ENCODE peak calls at places on chromosomes 16 and 17, in five cellular contexts. One of them, this sample, is unnamed.

GRCh38 chr16:1313721-1314120 is 4.3 kb downstream of the UBE2I start:
- DNase-seq in adrenal gland: no peak
- DNase-seq in stomach: no peak
- DNase-seq in body of pancreas: no peak
- DNase-seq in retinal pigment epithelial cell: no peak
- DNase-seq in this sample: no peak

GRCh38 chr17:59617141-59617757 is 2.4 kb upstream of the CLTC start:
- DNase-seq in stomach: no peak
- DNase-seq in body of pancreas: no peak
- DNase-seq in adrenal gland: no peak
- DNase-seq in retinal pigment epithelial cell: no peak
- DNase-seq in this sample: peak; percentile 71

GRCh38 chr17:28166478-28166877 is 124.0 kb downstream of the NLK start:
- DNase-seq in body of pancreas: no peak
- DNase-seq in adrenal gland: no peak
- DNase-seq in stomach: no peak
- DNase-seq in retinal pigment epithelial cell: no peak
- DNase-seq in this sample: no peak

GRCh38 chr16:27800817-27801216 is 250.9 kb downstream of the KATNIP start:
- DNase-seq in stomach: no peak
- DNase-seq in body of pancreas: no peak
- DNase-seq in adrenal gland: no peak
- DNase-seq in retinal pigment epithelial cell: no peak
- DNase-seq in this sample: no peak

GRCh38 chr17:55398689-55399088 is 22.9 kb downstream of the MMD start:
- DNase-seq in stomach: no peak
- DNase-seq in retinal pigment epithelial cell: no peak
- DNase-seq in adrenal gland: no peak
- DNase-seq in body of pancreas: no peak
- DNase-seq in this sample: no peak

GRCh38 chr16:50548659-50549560 is 714 bp downstream of the NKD1 start:
- DNase-seq in body of pancreas: peak; percentile 40
- DNase-seq in stomach: peak; percentile 38
- DNase-seq in adrenal gland: peak; percentile 32
- DNase-seq in retinal pigment epithelial cell: no peak
- DNase-seq in this sample: no peak

GRCh38 chr17:59711936-59712335 is 4.5 kb downstream of the VMP1 start:
- DNase-seq in adrenal gland: no peak
- DNase-seq in stomach: no peak
- DNase-seq in retinal pigment epithelial cell: no peak
- DNase-seq in body of pancreas: no peak
- DNase-seq in this sample: no peak

GRCh38 chr17:4378626-4379025 is 12.2 kb upstream of the UBE2G1 start:
- DNase-seq in retinal pigment epithelial cell: no peak
- DNase-seq in adrenal gland: no peak
- DNase-seq in body of pancreas: no peak
- DNase-seq in stomach: no peak
- DNase-seq in this sample: no peak

GRCh38 chr17:42692489-42692888 is 10.2 kb downstream of the CNTNAP1 start:
- DNase-seq in adrenal gland: no peak
- DNase-seq in body of pancreas: no peak
- DNase-seq in stomach: no peak
- DNase-seq in retinal pigment epithelial cell: no peak
- DNase-seq in this sample: no peak

GRCh38 chr17:19364699-19365498 is 2.4 kb upstream of the B9D1 start:
- DNase-seq in body of pancreas: no peak
- DNase-seq in stomach: no peak
- DNase-seq in adrenal gland: peak; percentile 38
- DNase-seq in retinal pigment epithelial cell: no peak
- DNase-seq in this sample: no peak

GRCh38 chr17:37220609-37220953 is 155.2 kb upstream of the C17orf78 start:
- DNase-seq in retinal pigment epithelial cell: no peak
- DNase-seq in adrenal gland: no peak
- DNase-seq in body of pancreas: no peak
- DNase-seq in stomach: no peak
- DNase-seq in this sample: no peak

GRCh38 chr17:13576661-13577526 is 24.8 kb downstream of the HS3ST3A1 start:
- DNase-seq in body of pancreas: no peak
- DNase-seq in stomach: no peak
- DNase-seq in adrenal gland: no peak
- DNase-seq in retinal pigment epithelial cell: no peak
- DNase-seq in this sample: no peak

GRCh38 chr16:67933805-67934204 is 2.1 kb upstream of the CTRL start:
- DNase-seq in retinal pigment epithelial cell: no peak
- DNase-seq in stomach: no peak
- DNase-seq in body of pancreas: peak; percentile 15
- DNase-seq in adrenal gland: no peak
- DNase-seq in this sample: no peak

GRCh38 chr17:82301916-82302497 is 15.4 kb downstream of the CD7 start:
- DNase-seq in retinal pigment epithelial cell: no peak
- DNase-seq in stomach: no peak
- DNase-seq in body of pancreas: no peak
- DNase-seq in adrenal gland: no peak
- DNase-seq in this sample: no peak

GRCh38 chr17:75814900-75815373 is 29.3 kb downstream of the UNC13D start:
- DNase-seq in retinal pigment epithelial cell: no peak
- DNase-seq in adrenal gland: peak; percentile 79
- DNase-seq in stomach: no peak
- DNase-seq in body of pancreas: no peak
- DNase-seq in this sample: no peak

GRCh38 chr17:31581022-31581483 is 189.6 kb downstream of the RAB11FIP4 start:
- DNase-seq in adrenal gland: peak; percentile 43
- DNase-seq in body of pancreas: peak; percentile 80
- DNase-seq in retinal pigment epithelial cell: peak; percentile 71
- DNase-seq in stomach: peak; percentile 90
- DNase-seq in this sample: peak; percentile 85

GRCh38 chr17:5027299-5027698 is 7.9 kb downstream of the SLC52A1 start:
- DNase-seq in adrenal gland: no peak
- DNase-seq in stomach: no peak
- DNase-seq in retinal pigment epithelial cell: no peak
- DNase-seq in body of pancreas: no peak
- DNase-seq in this sample: no peak

GRCh38 chr16:35506018-35506897 is 2046.8 kb downstream of the TP53TG3F start:
- DNase-seq in adrenal gland: no peak
- DNase-seq in stomach: no peak
- DNase-seq in retinal pigment epithelial cell: no peak
- DNase-seq in body of pancreas: no peak
- DNase-seq in this sample: no peak

GRCh38 chr17:1423456-1424135 is 23.6 kb upstream of the YWHAE start:
- DNase-seq in retinal pigment epithelial cell: no peak
- DNase-seq in adrenal gland: no peak
- DNase-seq in stomach: no peak
- DNase-seq in body of pancreas: no peak
- DNase-seq in this sample: no peak

GRCh38 chr17:73787036-73787720 is 142.9 kb upstream of the SDK2 start:
- DNase-seq in stomach: peak; percentile 17
- DNase-seq in body of pancreas: peak; percentile 5
- DNase-seq in adrenal gland: no peak
- DNase-seq in retinal pigment epithelial cell: no peak
- DNase-seq in this sample: no peak

GRCh38 chr16:84851192-84852127 is 31.7 kb downstream of the CRISPLD2 start:
- DNase-seq in retinal pigment epithelial cell: no peak
- DNase-seq in stomach: peak; percentile 37
- DNase-seq in body of pancreas: peak; percentile 39
- DNase-seq in adrenal gland: no peak
- DNase-seq in this sample: no peak

GRCh38 chr16:27268376-27269299 is at the start of gene NSMCE1:
- DNase-seq in body of pancreas: peak; percentile 97
- DNase-seq in adrenal gland: peak; percentile 98
- DNase-seq in stomach: peak; percentile 99
- DNase-seq in retinal pigment epithelial cell: peak; percentile 78
- DNase-seq in this sample: peak; percentile 86

GRCh38 chr17:5035356-5035755 is at the start of gene SLC52A1:
- DNase-seq in retinal pigment epithelial cell: no peak
- DNase-seq in stomach: no peak
- DNase-seq in body of pancreas: no peak
- DNase-seq in adrenal gland: no peak
- DNase-seq in this sample: no peak

GRCh38 chr17:75819116-75819515 is 25.1 kb downstream of the UNC13D start:
- DNase-seq in adrenal gland: no peak
- DNase-seq in stomach: no peak
- DNase-seq in retinal pigment epithelial cell: no peak
- DNase-seq in body of pancreas: no peak
- DNase-seq in this sample: no peak

GRCh38 chr16:29808219-29808900 is 2.0 kb downstream of the MAZ start:
- DNase-seq in retinal pigment epithelial cell: no peak
- DNase-seq in adrenal gland: peak; percentile 61
- DNase-seq in stomach: no peak
- DNase-seq in body of pancreas: no peak
- DNase-seq in this sample: no peak

GRCh38 chr17:29386760-29387159 is 3.4 kb upstream of the TAOK1 start:
- DNase-seq in stomach: no peak
- DNase-seq in adrenal gland: no peak
- DNase-seq in body of pancreas: no peak
- DNase-seq in retinal pigment epithelial cell: no peak
- DNase-seq in this sample: no peak

GRCh38 chr17:35726609-35727460 is 4.6 kb upstream of the RASL10B start:
- DNase-seq in retinal pigment epithelial cell: peak; percentile 43
- DNase-seq in body of pancreas: peak; percentile 76
- DNase-seq in adrenal gland: peak; percentile 21
- DNase-seq in stomach: no peak
- DNase-seq in this sample: no peak

GRCh38 chr16:17237350-17237944 is 233.3 kb downstream of the XYLT1 start:
- DNase-seq in retinal pigment epithelial cell: no peak
- DNase-seq in body of pancreas: no peak
- DNase-seq in adrenal gland: no peak
- DNase-seq in stomach: no peak
- DNase-seq in this sample: no peak

GRCh38 chr16:23516366-23517137 is 6.3 kb upstream of the GGA2 start:
- DNase-seq in adrenal gland: no peak
- DNase-seq in retinal pigment epithelial cell: no peak
- DNase-seq in stomach: no peak
- DNase-seq in body of pancreas: no peak
- DNase-seq in this sample: no peak

GRCh38 chr16:67104845-67105244 is 4.9 kb upstream of the PHAF1 start:
- DNase-seq in body of pancreas: peak; percentile 26
- DNase-seq in stomach: no peak
- DNase-seq in retinal pigment epithelial cell: no peak
- DNase-seq in adrenal gland: no peak
- DNase-seq in this sample: peak; percentile 96

GRCh38 chr17:8941980-8942617 is 23.4 kb downstream of the PIK3R5 start:
- DNase-seq in stomach: no peak
- DNase-seq in adrenal gland: no peak
- DNase-seq in body of pancreas: no peak
- DNase-seq in retinal pigment epithelial cell: no peak
- DNase-seq in this sample: no peak

GRCh38 chr16:53094013-53094630 is 39.3 kb downstream of the CHD9 start:
- DNase-seq in retinal pigment epithelial cell: no peak
- DNase-seq in body of pancreas: peak; percentile 47
- DNase-seq in stomach: peak; percentile 82
- DNase-seq in adrenal gland: peak; percentile 42
- DNase-seq in this sample: peak; percentile 87

GRCh38 chr17:57597531-57598453 is 147.3 kb downstream of the CCDC182 start:
- DNase-seq in body of pancreas: peak; percentile 74
- DNase-seq in retinal pigment epithelial cell: no peak
- DNase-seq in adrenal gland: peak; percentile 73
- DNase-seq in stomach: peak; percentile 76
- DNase-seq in this sample: peak; percentile 47

GRCh38 chr16:65178151-65178550 is 56.3 kb upstream of the CDH11 start:
- DNase-seq in adrenal gland: no peak
- DNase-seq in retinal pigment epithelial cell: no peak
- DNase-seq in stomach: no peak
- DNase-seq in body of pancreas: no peak
- DNase-seq in this sample: no peak

GRCh38 chr17:29390856-29391631 is 881 bp downstream of the TAOK1 start:
- DNase-seq in stomach: no peak
- DNase-seq in body of pancreas: peak; percentile 12
- DNase-seq in retinal pigment epithelial cell: no peak
- DNase-seq in adrenal gland: peak; percentile 38
- DNase-seq in this sample: no peak

GRCh38 chr16:11133344-11133921 is 122.6 kb downstream of the SOCS1 start:
- DNase-seq in adrenal gland: peak; percentile 86
- DNase-seq in retinal pigment epithelial cell: peak; percentile 69
- DNase-seq in body of pancreas: peak; percentile 85
- DNase-seq in stomach: peak; percentile 94
- DNase-seq in this sample: peak; percentile 61

GRCh38 chr17:32946375-32947135 is 18.6 kb downstream of the TMEM98 start:
- DNase-seq in body of pancreas: peak; percentile 54
- DNase-seq in stomach: no peak
- DNase-seq in retinal pigment epithelial cell: no peak
- DNase-seq in adrenal gland: no peak
- DNase-seq in this sample: no peak

GRCh38 chr16:31138621-31139578 is 3.4 kb upstream of the PRSS8 start:
- DNase-seq in retinal pigment epithelial cell: peak; percentile 74
- DNase-seq in adrenal gland: peak; percentile 76
- DNase-seq in body of pancreas: peak; percentile 97
- DNase-seq in stomach: peak; percentile 91
- DNase-seq in this sample: no peak
- H3K4me3 ChIP-seq in retinal pigment epithelial cell: no peak overlapping the region
- H3K4me3 ChIP-seq in adrenal gland: no peak overlapping the region
- H3K4me3 ChIP-seq in body of pancreas: no peak overlapping the region
- H3K4me3 ChIP-seq in stomach: no peak overlapping the region
- H3K4me3 ChIP-seq in this sample: no peak overlapping the region

GRCh38 chr17:40340880-40341807 is 23.4 kb downstream of the GJD3 start:
- DNase-seq in adrenal gland: peak; percentile 93
- DNase-seq in stomach: peak; percentile 90
- DNase-seq in body of pancreas: peak; percentile 86
- DNase-seq in retinal pigment epithelial cell: no peak
- DNase-seq in this sample: peak; percentile 63
- TF ChIP-seq CTCF in adrenal gland: peak; percentile 13
- TF ChIP-seq CTCF in stomach: peak; percentile 17
- TF ChIP-seq CTCF in body of pancreas: no peak
- TF ChIP-seq CTCF in retinal pigment epithelial cell: peak; percentile 8
- TF ChIP-seq CTCF in this sample: no peak

DNA sequence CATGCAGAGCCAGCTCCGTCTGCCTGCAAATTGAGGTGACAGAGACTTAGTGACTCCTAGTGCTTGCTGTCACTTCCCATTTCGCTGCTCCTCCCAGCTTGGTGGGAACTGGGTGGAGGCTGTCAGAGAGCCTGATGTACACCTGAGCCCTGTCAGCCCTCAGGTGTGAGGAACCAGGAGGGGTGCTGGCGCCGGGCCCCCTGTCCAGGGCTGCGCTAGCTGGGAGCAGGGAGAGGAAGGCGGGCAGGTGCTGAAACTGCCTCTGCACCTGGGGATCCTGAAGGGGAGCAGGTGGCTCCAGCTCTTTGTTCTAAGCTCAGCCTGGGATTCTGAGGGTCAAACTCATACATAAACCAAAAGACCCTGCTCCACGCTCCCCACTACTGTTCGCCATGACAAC is 10.8 kb upstream of the WSCD1 start:
- DNase-seq in body of pancreas: no peak
- DNase-seq in adrenal gland: no peak
- DNase-seq in retinal pigment epithelial cell: no peak
- DNase-seq in stomach: no peak
- DNase-seq in this sample: no peak
- H3K4me3 ChIP-seq in body of pancreas: no peak overlapping the region
- H3K4me3 ChIP-seq in adrenal gland: no peak overlapping the region
- H3K4me3 ChIP-seq in retinal pigment epithelial cell: no peak overlapping the region
- H3K4me3 ChIP-seq in stomach: no peak overlapping the region
- H3K4me3 ChIP-seq in this sample: no peak overlapping the region

GRCh38 chr16:3998793-3999478 is 117.3 kb downstream of the ADCY9 start:
- DNase-seq in retinal pigment epithelial cell: no peak
- DNase-seq in stomach: no peak
- DNase-seq in adrenal gland: no peak
- DNase-seq in body of pancreas: no peak
- DNase-seq in this sample: no peak
- TF ChIP-seq CTCF in retinal pigment epithelial cell: no peak
- TF ChIP-seq CTCF in stomach: no peak
- TF ChIP-seq CTCF in adrenal gland: no peak
- TF ChIP-seq CTCF in body of pancreas: no peak
- TF ChIP-seq CTCF in this sample: no peak

This sample was measured in LNCaP clone FGC.